ENCODE peak calls at places on chromosomes 3 and 15, in eight cellular contexts. P is psoas muscle, V is ovary, O is DND-41, R is heart right ventricle, C is brain microvascular endothelial cell, Z is PC-3, I is GM23338. F is an unnamed sample.

GRCh38 chr3:14467723-14468620 is 65.6 kb downstream of the SLC6A6 start:
- DNase-seq in Z (peak; percentile 50), C (peak; percentile 22), O (peak; percentile 48), I (peak; percentile 55), V (no peak), P (no peak), R (peak; percentile 40), F (no peak)

GRCh38 chr15:101476756-101477155 is 12.8 kb downstream of the PCSK6 start:
- DNase-seq in I (no peak), P (no peak), V (no peak), O (no peak), C (no peak), Z (no peak), R (no peak), F (no peak)

GRCh38 chr3:29356062-29356461 is 75.2 kb downstream of the RBMS3 start:
- DNase-seq in V (no peak), I (no peak), Z (no peak), R (no peak), O (no peak), P (no peak), C (no peak), F (no peak)

GRCh38 chr3:10514407-10515069 is 9.2 kb upstream of the ATP2B2 start:
- DNase-seq in R (no peak), O (no peak), C (no peak), P (no peak), I (no peak), Z (no peak), V (no peak), F (no peak)

GRCh38 chr3:171458056-171458856 is 1.9 kb downstream of the TNIK start:
- DNase-seq in P (no peak), I (peak; percentile 64), O (peak; percentile 52), R (no peak), Z (no peak), C (no peak), V (no peak), F (peak; percentile 42)

GRCh38 chr15:68616397-68616796 is 37.6 kb downstream of the CORO2B start:
- DNase-seq in P (no peak), R (no peak), V (peak; percentile 53), I (no peak), C (peak; percentile 48), Z (no peak), O (no peak), F (no peak)

GRCh38 chr3:169241575-169241927 is 422.0 kb downstream of the MECOM start:
- DNase-seq in C (no peak), Z (no peak), O (no peak), V (no peak), P (no peak), R (no peak), I (no peak), F (no peak)

GRCh38 chr3:100682056-100682853 is 27.0 kb upstream of the TFG start:
- DNase-seq in V (no peak), O (no peak), I (peak; percentile 2), R (peak; percentile 54), P (peak; percentile 19), Z (no peak), C (no peak), F (no peak)

GRCh38 chr3:39154323-39155021 is 1.1 kb upstream of the CSRNP1 start:
- DNase-seq in R (no peak), O (no peak), Z (no peak), C (no peak), P (no peak), V (peak; percentile 59), I (peak; percentile 97), F (no peak)

GRCh38 chr15:78392430-78392829 is 45.6 kb upstream of the IREB2 start:
- DNase-seq in O (no peak), V (no peak), R (no peak), C (no peak), I (peak; percentile 42), P (no peak), Z (no peak), F (no peak)

GRCh38 chr3:134694946-134695543 is 44.2 kb upstream of the KY start:
- DNase-seq in P (no peak), O (no peak), C (no peak), I (no peak), R (no peak), Z (no peak), V (no peak), F (no peak)

GRCh38 chr3:65751123-65751700 is 287.5 kb downstream of the MAGI1 start:
- DNase-seq in R (peak; percentile 26), C (peak; percentile 53), P (peak; percentile 14), Z (peak; percentile 40), I (peak; percentile 92), V (no peak), O (peak; percentile 18), F (no peak)

GRCh38 chr15:76285241-76285825 is 25.9 kb downstream of the ETFA start:
- DNase-seq in C (peak; percentile 4), O (no peak), Z (peak; percentile 44), R (no peak), V (no peak), P (no peak), I (peak; percentile 18), F (no peak)
- TF ChIP-seq CTCF in C (peak; percentile 71), O (peak; percentile 56), Z (peak; percentile 64), R (peak; percentile 50), V (no peak), P (peak; percentile 35), I (peak; percentile 42), F (peak; percentile 53)

DNA sequence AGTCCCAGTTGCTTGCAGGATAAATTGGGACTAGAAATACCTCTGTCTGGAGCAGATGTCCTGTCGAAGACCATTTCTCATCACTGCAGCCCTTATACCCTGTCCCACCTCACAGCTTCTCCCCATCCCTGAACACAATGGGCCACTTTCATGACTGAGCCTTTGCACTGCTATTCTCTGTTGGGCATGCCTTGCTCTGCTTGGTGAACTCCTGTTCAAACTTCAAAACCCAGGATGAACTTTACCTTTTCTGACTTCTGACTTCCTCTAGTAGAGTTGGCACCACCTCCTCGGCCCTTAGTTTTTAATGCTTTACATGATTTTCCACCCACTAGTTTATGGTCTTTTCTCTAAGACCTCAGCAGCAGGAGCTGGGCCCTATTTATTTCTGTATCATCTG is 48.4 kb downstream of the ST6GAL1 start:
- DNase-seq in P (no peak), V (no peak), R (no peak), C (no peak), O (no peak), Z (no peak), I (no peak), F (no peak)
- H3K36me3 ChIP-seq in P (no peaks in the 10 kb centered on the region), V (no peaks in the 10 kb centered on the region), R (no peaks in the 10 kb centered on the region), C (no peaks in the 10 kb centered on the region), O (no peaks in the 10 kb centered on the region), Z (no peaks in the 10 kb centered on the region), I (peaks cover 9% of the 10 kb centered on the region), F (peaks cover 11% of the 10 kb centered on the region)

DNA sequence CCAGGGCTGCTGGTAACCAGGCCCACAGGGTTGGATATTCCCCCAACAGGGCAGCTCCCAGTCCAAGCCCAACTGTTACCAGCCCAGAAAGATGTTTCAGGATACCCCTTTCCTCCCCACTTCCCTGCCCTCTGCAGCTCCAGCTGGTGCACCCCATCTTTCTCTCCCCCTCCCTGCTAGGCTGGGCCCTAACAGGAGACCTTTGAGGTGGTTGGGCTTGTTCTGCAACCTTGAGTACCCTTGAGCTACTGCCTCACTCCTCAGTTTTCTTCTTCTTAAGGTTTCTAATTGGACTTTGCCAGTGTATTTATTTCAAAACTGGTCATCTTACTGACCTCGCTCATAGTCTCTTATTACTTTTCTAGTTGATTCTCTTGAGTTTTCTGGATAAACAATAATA is 16.9 kb upstream of the INSYN1 start:
- DNase-seq in V (no peak), Z (no peak), P (no peak), C (no peak), O (no peak), R (no peak), I (no peak), F (no peak)
- H3K27me3 ChIP-seq in V (no peaks in the 10 kb centered on the region), Z (peaks cover 37% of the 10 kb centered on the region), P (no peaks in the 10 kb centered on the region), C (peaks cover 5% of the 10 kb centered on the region), O (peaks cover 3% of the 10 kb centered on the region), R (no peaks in the 10 kb centered on the region), I (no peaks in the 10 kb centered on the region), F (no peaks in the 10 kb centered on the region)

GRCh38 chr15:91945385-91945784 is 91.9 kb downstream of the SLCO3A1 start:
- DNase-seq in C (no peak), P (no peak), O (no peak), V (no peak), I (no peak), Z (peak; percentile 22), R (no peak), F (no peak)

GRCh38 chr15:91947370-91947769 is 93.9 kb downstream of the SLCO3A1 start:
- DNase-seq in I (no peak), P (no peak), Z (no peak), C (no peak), R (no peak), V (no peak), O (no peak), F (no peak)

GRCh38 chr15:91946075-91946474 is 92.6 kb downstream of the SLCO3A1 start:
- DNase-seq in P (no peak), V (no peak), R (no peak), Z (no peak), O (no peak), C (no peak), I (no peak), F (no peak)

GRCh38 chr15:91948001-91948608 is 94.6 kb downstream of the SLCO3A1 start:
- DNase-seq in O (no peak), Z (peak; percentile 53), I (peak; percentile 64), R (peak; percentile 49), C (no peak), V (no peak), P (no peak), F (no peak)

GRCh38 chr15:91946914-91947313 is 93.4 kb downstream of the SLCO3A1 start:
- DNase-seq in I (peak; percentile 59), R (no peak), O (no peak), Z (no peak), V (no peak), P (no peak), C (no peak), F (no peak)
- TF ChIP-seq CTCF in I (peak; percentile 49), R (peak; percentile 66), O (no peak), Z (no peak), V (no peak), P (peak; percentile 25), C (no peak), F (no peak)